ENCODE peak calls at places on chromosome X, in four cellular contexts. One of them, this sample, is unnamed.

GRCh38 chrX:123740006-123740405 is 7.2 kb upstream of the THOC2 start:
- DNase-seq in coronary artery: no peak
- DNase-seq in choroid plexus epithelial cell: no peak
- DNase-seq in foreskin fibroblast: no peak
- DNase-seq in this sample: no peak

GRCh38 chrX:13128104-13128503 is 83.7 kb upstream of the FAM9C start:
- DNase-seq in coronary artery: no peak
- DNase-seq in choroid plexus epithelial cell: peak; percentile 55
- DNase-seq in foreskin fibroblast: no peak
- DNase-seq in this sample: no peak

GRCh38 chrX:38277802-38278201 is 49.5 kb downstream of the RPGR start:
- DNase-seq in coronary artery: no peak
- DNase-seq in choroid plexus epithelial cell: no peak
- DNase-seq in foreskin fibroblast: no peak
- DNase-seq in this sample: no peak

GRCh38 chrX:109739625-109740024 is 6.6 kb upstream of the ACSL4 start:
- DNase-seq in coronary artery: no peak
- DNase-seq in choroid plexus epithelial cell: no peak
- DNase-seq in foreskin fibroblast: no peak
- DNase-seq in this sample: no peak

GRCh38 chrX:19893722-19894121 is 6.3 kb upstream of the SH3KBP1 start:
- DNase-seq in coronary artery: no peak
- DNase-seq in choroid plexus epithelial cell: peak; percentile 76
- DNase-seq in foreskin fibroblast: no peak
- DNase-seq in this sample: no peak

GRCh38 chrX:107602694-107603239 is 25.5 kb upstream of the PRPS1 start:
- DNase-seq in coronary artery: no peak
- DNase-seq in choroid plexus epithelial cell: no peak
- DNase-seq in foreskin fibroblast: no peak
- DNase-seq in this sample: no peak

GRCh38 chrX:153381684-153382532 is 19.2 kb downstream of the PNMA6E start:
- DNase-seq in coronary artery: peak; percentile 65
- DNase-seq in choroid plexus epithelial cell: peak; percentile 96
- DNase-seq in foreskin fibroblast: peak; percentile 79
- DNase-seq in this sample: peak; percentile 17

GRCh38 chrX:149152941-149153340 is 352.2 kb downstream of the IDS start:
- DNase-seq in coronary artery: no peak
- DNase-seq in choroid plexus epithelial cell: peak; percentile 33
- DNase-seq in foreskin fibroblast: no peak
- DNase-seq in this sample: no peak

GRCh38 chrX:15815779-15816452 is 25.6 kb downstream of the ZRSR2 start:
- DNase-seq in coronary artery: no peak
- DNase-seq in choroid plexus epithelial cell: peak; percentile 39
- DNase-seq in foreskin fibroblast: peak; percentile 2
- DNase-seq in this sample: peak; percentile 56

GRCh38 chrX:9466711-9467110 is 1.9 kb downstream of the TBL1X start:
- DNase-seq in coronary artery: no peak
- DNase-seq in choroid plexus epithelial cell: no peak
- DNase-seq in foreskin fibroblast: no peak
- DNase-seq in this sample: peak; percentile 1

GRCh38 chrX:13420545-13421183 is 100.8 kb upstream of the ATXN3L start:
- DNase-seq in coronary artery: no peak
- DNase-seq in choroid plexus epithelial cell: no peak
- DNase-seq in foreskin fibroblast: no peak
- DNase-seq in this sample: no peak

GRCh38 chrX:119648421-119648775 is 42.2 kb upstream of the NKRF start:
- DNase-seq in coronary artery: no peak
- DNase-seq in choroid plexus epithelial cell: no peak
- DNase-seq in foreskin fibroblast: no peak
- DNase-seq in this sample: no peak

GRCh38 chrX:77447339-77448149 is at the start of gene FGF16:
- DNase-seq in coronary artery: no peak
- DNase-seq in choroid plexus epithelial cell: no peak
- DNase-seq in foreskin fibroblast: no peak
- DNase-seq in this sample: peak; percentile 6

GRCh38 chrX:1883772-1884171 is 268.9 kb downstream of the ASMT start:
- DNase-seq in coronary artery: no peak
- DNase-seq in choroid plexus epithelial cell: peak; percentile 2
- DNase-seq in foreskin fibroblast: no peak
- DNase-seq in this sample: no peak

GRCh38 chrX:13571136-13571535 is 1.7 kb downstream of the EGFL6 start:
- DNase-seq in coronary artery: no peak
- DNase-seq in choroid plexus epithelial cell: no peak
- DNase-seq in foreskin fibroblast: no peak
- DNase-seq in this sample: no peak

GRCh38 chrX:97238632-97239031 is 354.9 kb downstream of the RPA4 start:
- DNase-seq in coronary artery: no peak
- DNase-seq in choroid plexus epithelial cell: peak; percentile 63
- DNase-seq in foreskin fibroblast: peak; percentile 4
- DNase-seq in this sample: no peak

GRCh38 chrX:91066104-91066503 is 368.5 kb upstream of the PABPC5 start:
- DNase-seq in coronary artery: no peak
- DNase-seq in choroid plexus epithelial cell: no peak
- DNase-seq in foreskin fibroblast: no peak
- DNase-seq in this sample: no peak

GRCh38 chrX:151738751-151739150 is 4.2 kb downstream of the CNGA2 start:
- DNase-seq in coronary artery: no peak
- DNase-seq in choroid plexus epithelial cell: no peak
- DNase-seq in foreskin fibroblast: no peak
- DNase-seq in this sample: no peak

GRCh38 chrX:46554942-46555341 is 9.7 kb upstream of the ZNF674 start:
- DNase-seq in coronary artery: no peak
- DNase-seq in choroid plexus epithelial cell: peak; percentile 61
- DNase-seq in foreskin fibroblast: no peak
- DNase-seq in this sample: peak; percentile 5

GRCh38 chrX:137747231-137747630 is 181.3 kb downstream of the ZIC3 start:
- DNase-seq in coronary artery: no peak
- DNase-seq in choroid plexus epithelial cell: no peak
- DNase-seq in foreskin fibroblast: no peak
- DNase-seq in this sample: no peak

GRCh38 chrX:105821471-105822081 is 763 bp upstream of the NRK start:
- DNase-seq in coronary artery: no peak
- DNase-seq in choroid plexus epithelial cell: peak; percentile 23
- DNase-seq in foreskin fibroblast: no peak
- DNase-seq in this sample: no peak

GRCh38 chrX:42094208-42094607 is 170.9 kb upstream of the CASK start:
- DNase-seq in coronary artery: no peak
- DNase-seq in choroid plexus epithelial cell: peak; percentile 57
- DNase-seq in foreskin fibroblast: no peak
- DNase-seq in this sample: peak; percentile 55

GRCh38 chrX:108312011-108312410 is 126.2 kb downstream of the COL4A6 start:
- DNase-seq in coronary artery: no peak
- DNase-seq in choroid plexus epithelial cell: no peak
- DNase-seq in foreskin fibroblast: no peak
- DNase-seq in this sample: no peak

GRCh38 chrX:144219035-144219434 is 335.2 kb downstream of the UBE2NL start:
- DNase-seq in coronary artery: no peak
- DNase-seq in choroid plexus epithelial cell: no peak
- DNase-seq in foreskin fibroblast: no peak
- DNase-seq in this sample: no peak

GRCh38 chrX:153582896-153583295 is 16.0 kb downstream of the CCNQ start:
- DNase-seq in coronary artery: no peak
- DNase-seq in choroid plexus epithelial cell: peak; percentile 58
- DNase-seq in foreskin fibroblast: no peak
- DNase-seq in this sample: peak; percentile 80

GRCh38 chrX:134733595-134733994 is 75.3 kb upstream of the PLAC1 start:
- DNase-seq in coronary artery: no peak
- DNase-seq in choroid plexus epithelial cell: no peak
- DNase-seq in foreskin fibroblast: no peak
- DNase-seq in this sample: no peak

GRCh38 chrX:37787353-37787869 is 7.6 kb downstream of the CYBB start:
- DNase-seq in coronary artery: no peak
- DNase-seq in choroid plexus epithelial cell: no peak
- DNase-seq in foreskin fibroblast: no peak
- DNase-seq in this sample: peak; percentile 61

GRCh38 chrX:103330601-103331397 is 760 bp downstream of the TCEAL7 start:
- DNase-seq in coronary artery: no peak
- DNase-seq in choroid plexus epithelial cell: peak; percentile 17
- DNase-seq in foreskin fibroblast: no peak
- DNase-seq in this sample: no peak
- H3K4me3 ChIP-seq in coronary artery: peak overlapping the region; percentile 52
- H3K4me3 ChIP-seq in choroid plexus epithelial cell: peak overlapping the region; percentile 57
- H3K4me3 ChIP-seq in foreskin fibroblast: peak overlapping the region; percentile 52
- H3K4me3 ChIP-seq in this sample: no peak overlapping the region

GRCh38 chrX:141902366-141902765 is 1.3 kb upstream of the MAGEC1 start:
- DNase-seq in coronary artery: no peak
- DNase-seq in choroid plexus epithelial cell: no peak
- DNase-seq in foreskin fibroblast: no peak
- DNase-seq in this sample: no peak

GRCh38 chrX:141903400-141904155 is at the start of gene MAGEC1:
- DNase-seq in coronary artery: no peak
- DNase-seq in choroid plexus epithelial cell: no peak
- DNase-seq in foreskin fibroblast: no peak
- DNase-seq in this sample: no peak

GRCh38 chrX:141894733-141895132 is 9.0 kb upstream of the MAGEC1 start:
- DNase-seq in coronary artery: no peak
- DNase-seq in choroid plexus epithelial cell: no peak
- DNase-seq in foreskin fibroblast: no peak
- DNase-seq in this sample: no peak

DNA sequence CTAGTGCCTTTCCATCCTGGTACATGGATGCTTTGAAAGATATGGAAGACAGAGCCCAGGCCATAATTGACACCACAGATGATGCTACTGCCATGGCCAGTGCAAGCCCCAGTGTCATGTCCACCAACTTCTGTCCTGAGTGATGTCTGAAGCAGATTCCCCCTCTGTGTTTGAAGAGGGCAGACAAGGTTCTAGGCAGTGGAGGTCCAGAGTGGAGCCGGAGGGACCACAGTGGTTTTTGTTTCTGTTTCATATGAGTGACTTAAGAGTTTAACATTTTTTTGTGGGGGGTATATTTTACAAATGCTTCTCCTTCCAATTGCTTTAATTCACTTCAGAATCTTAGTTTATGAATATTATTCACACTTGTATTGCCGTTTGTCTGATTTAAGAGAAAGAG is 6.0 kb upstream of the MAGEC1 start:
- DNase-seq in coronary artery: no peak
- DNase-seq in choroid plexus epithelial cell: no peak
- DNase-seq in foreskin fibroblast: no peak
- DNase-seq in this sample: no peak
- TF ChIP-seq CTCF in coronary artery: no peak
- TF ChIP-seq CTCF in choroid plexus epithelial cell: no peak
- TF ChIP-seq CTCF in foreskin fibroblast: no peak
- TF ChIP-seq CTCF in this sample: no peak

GRCh38 chrX:397575-397974 is 10.9 kb upstream of the PPP2R3B start:
- DNase-seq in coronary artery: no peak
- DNase-seq in choroid plexus epithelial cell: peak; percentile 93
- DNase-seq in foreskin fibroblast: peak; percentile 71
- DNase-seq in this sample: no peak
- H3K4me3 ChIP-seq in coronary artery: no peak overlapping the region
- H3K4me3 ChIP-seq in choroid plexus epithelial cell: peak overlapping the region; percentile 31
- H3K4me3 ChIP-seq in foreskin fibroblast: no peak overlapping the region
- H3K4me3 ChIP-seq in this sample: no peak overlapping the region

GRCh38 chrX:47958943-47959342 is 44.8 kb downstream of the ZNF182 start:
- DNase-seq in coronary artery: no peak
- DNase-seq in choroid plexus epithelial cell: peak; percentile 44
- DNase-seq in foreskin fibroblast: no peak
- DNase-seq in this sample: no peak
- TF ChIP-seq CTCF in coronary artery: no peak
- TF ChIP-seq CTCF in choroid plexus epithelial cell: peak; percentile 57
- TF ChIP-seq CTCF in foreskin fibroblast: no peak
- TF ChIP-seq CTCF in this sample: peak; percentile 0

DNA sequence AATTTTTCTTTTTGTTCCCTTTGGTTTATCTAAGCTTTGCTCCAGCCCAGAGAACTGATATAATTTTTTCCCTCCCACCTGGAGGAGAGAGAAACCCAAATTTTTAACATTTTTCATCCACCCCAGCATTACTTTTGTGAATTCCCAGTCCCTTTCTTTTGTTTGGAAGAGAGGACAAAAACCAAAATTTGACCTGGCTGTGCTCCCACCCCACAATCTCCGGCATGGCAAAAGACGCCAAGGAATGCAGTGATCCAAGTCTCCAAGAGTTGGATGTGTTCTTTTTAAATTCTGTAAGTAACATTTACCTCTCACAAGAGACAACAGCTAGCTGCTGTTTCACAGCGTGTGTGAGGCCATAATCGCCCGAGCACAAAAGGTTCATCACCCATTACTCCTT is 25.2 kb upstream of the FAM156A start:
- DNase-seq in coronary artery: no peak
- DNase-seq in choroid plexus epithelial cell: peak; percentile 26
- DNase-seq in foreskin fibroblast: no peak
- DNase-seq in this sample: no peak
- H3K4me3 ChIP-seq in coronary artery: peak overlapping the region; percentile 27
- H3K4me3 ChIP-seq in choroid plexus epithelial cell: peak overlapping the region; percentile 31
- H3K4me3 ChIP-seq in foreskin fibroblast: peak overlapping the region; percentile 15
- H3K4me3 ChIP-seq in this sample: no peak overlapping the region

GRCh38 chrX:140701480-140701879 is 8.1 kb upstream of the LINC00632 start:
- DNase-seq in coronary artery: no peak
- DNase-seq in choroid plexus epithelial cell: peak; percentile 43
- DNase-seq in foreskin fibroblast: no peak
- DNase-seq in this sample: peak; percentile 26

DNA sequence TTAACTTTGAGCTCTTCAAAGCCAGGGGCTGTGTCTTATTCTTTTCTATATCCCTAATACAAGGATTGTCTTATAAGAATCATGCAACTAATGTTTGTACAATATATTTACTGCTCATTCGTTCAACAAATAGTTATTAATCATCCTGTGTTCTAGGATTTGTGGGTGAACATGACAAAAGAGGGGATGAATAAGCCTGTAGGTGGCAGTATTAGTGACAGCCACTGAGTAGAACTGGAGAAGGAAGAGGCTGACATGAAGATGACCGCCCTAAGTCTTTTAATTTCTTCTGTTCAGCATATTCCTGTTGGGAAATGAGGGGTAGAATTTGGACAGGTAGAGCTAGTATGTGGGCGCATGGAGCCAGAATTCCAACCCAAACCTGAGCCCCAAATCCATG is 11.9 kb upstream of the LINC00632 start:
- DNase-seq in coronary artery: no peak
- DNase-seq in choroid plexus epithelial cell: no peak
- DNase-seq in foreskin fibroblast: no peak
- DNase-seq in this sample: no peak
- TF ChIP-seq CTCF in coronary artery: no peak
- TF ChIP-seq CTCF in choroid plexus epithelial cell: no peak
- TF ChIP-seq CTCF in foreskin fibroblast: no peak
- TF ChIP-seq CTCF in this sample: no peak

GRCh38 chrX:40157228-40158035 is 59.7 kb upstream of the BCOR start:
- DNase-seq in coronary artery: no peak
- DNase-seq in choroid plexus epithelial cell: no peak
- DNase-seq in foreskin fibroblast: no peak
- DNase-seq in this sample: no peak

GRCh38 chrX:40154229-40154852 is 56.6 kb upstream of the BCOR start:
- DNase-seq in coronary artery: no peak
- DNase-seq in choroid plexus epithelial cell: peak; percentile 45
- DNase-seq in foreskin fibroblast: no peak
- DNase-seq in this sample: no peak

GRCh38 chrX:40156472-40157227 is 58.9 kb upstream of the BCOR start:
- DNase-seq in coronary artery: no peak
- DNase-seq in choroid plexus epithelial cell: no peak
- DNase-seq in foreskin fibroblast: no peak
- DNase-seq in this sample: no peak

GRCh38 chrX:40154853-40155616 is 57.3 kb upstream of the BCOR start:
- DNase-seq in coronary artery: no peak
- DNase-seq in choroid plexus epithelial cell: peak; percentile 53
- DNase-seq in foreskin fibroblast: no peak
- DNase-seq in this sample: peak; percentile 64

GRCh38 chrX:40155617-40156471 is 58.1 kb upstream of the BCOR start:
- DNase-seq in coronary artery: no peak
- DNase-seq in choroid plexus epithelial cell: no peak
- DNase-seq in foreskin fibroblast: no peak
- DNase-seq in this sample: no peak
- H3K4me3 ChIP-seq in coronary artery: peak overlapping the region; percentile 69
- H3K4me3 ChIP-seq in choroid plexus epithelial cell: peak overlapping the region; percentile 51
- H3K4me3 ChIP-seq in foreskin fibroblast: peak overlapping the region; percentile 36
- H3K4me3 ChIP-seq in this sample: no peak overlapping the region

This sample was measured in GM12865.